ENCODE peak calls at places on chromosomes 3 and 15, in six cellular contexts. N, B, Q, G, I and W are unnamed samples.

GRCh38 chr3:64584193-64584592 is 103.6 kb downstream of the ADAMTS9 start:
- DNase-seq in I (no peak), N (no peak), Q (no peak), B (no peak), G (no peak), W (no peak)

GRCh38 chr15:101017041-101017754 is 98.0 kb downstream of the LRRK1 start:
- DNase-seq in B (peak), Q (no peak), I (no peak), G (no peak), N (no peak), W (peak)

GRCh38 chr3:149224736-149225594 is 3.3 kb upstream of the CP start:
- DNase-seq in Q (peak), I (peak), B (peak), N (no peak), G (no peak), W (peak)

GRCh38 chr3:118912188-118912587 is 122.5 kb downstream of the IGSF11 start:
- DNase-seq in Q (no peak), I (no peak), N (peak), G (no peak), B (no peak), W (no peak)

GRCh38 chr15:37101634-37102314 is 1.4 kb upstream of the MEIS2 start:
- DNase-seq in N (peak), Q (peak), G (peak), I (no peak), B (peak), W (peak)

GRCh38 chr15:77892335-77892734 is 185.2 kb downstream of the TBC1D2B start:
- DNase-seq in I (no peak), N (no peak), B (no peak), G (no peak), Q (no peak), W (no peak)

GRCh38 chr15:64634020-64634419 is 141.4 kb downstream of the RBPMS2 start:
- DNase-seq in Q (no peak), N (no peak), I (no peak), B (no peak), G (no peak), W (no peak)

GRCh38 chr3:38773528-38773927 is 42.5 kb downstream of the SCN10A start:
- DNase-seq in N (no peak), B (no peak), G (no peak), Q (no peak), I (no peak), W (no peak)

GRCh38 chr3:149330609-149331008 is 2.8 kb downstream of the TM4SF18 start:
- DNase-seq in Q (no peak), G (no peak), B (peak), I (no peak), N (no peak), W (peak)

GRCh38 chr3:186418601-186419238 is 56.7 kb upstream of the DGKG start:
- DNase-seq in N (no peak), Q (no peak), B (no peak), G (no peak), I (no peak), W (no peak)

GRCh38 chr3:89586676-89587075 is 479.3 kb downstream of the EPHA3 start:
- DNase-seq in G (no peak), Q (no peak), B (no peak), N (no peak), I (no peak), W (peak)

GRCh38 chr15:49058559-49058958 is 12.3 kb upstream of the SECISBP2L start:
- DNase-seq in N (no peak), B (no peak), G (no peak), I (no peak), Q (no peak), W (no peak)